ENCODE peak calls at places on chromosomes 2 and 18, in five cellular contexts. V, L, P, H and A are unnamed samples.

GRCh38 chr2:19299032-19299431 is 59.4 kb downstream of the OSR1 start:
- DNase-seq in H (no peak), V (no peak), P (peak), L (no peak), A (no peak)

GRCh38 chr18:21704603-21705364 is at the start of gene ABHD3:
- DNase-seq in L (peak), V (peak), H (peak), P (peak), A (peak)

GRCh38 chr2:24957221-24957620 is 14.5 kb downstream of the DNAJC27 start:
- DNase-seq in L (no peak), H (no peak), P (no peak), V (no peak), A (no peak)

GRCh38 chr2:101833890-101834523 is 136.5 kb downstream of the MAP4K4 start:
- DNase-seq in V (no peak), P (no peak), H (no peak), L (no peak), A (no peak)

GRCh38 chr2:148794558-148794957 is 80.5 kb upstream of the KIF5C start:
- DNase-seq in H (no peak), V (peak), L (no peak), P (no peak), A (peak)

GRCh38 chr2:53970898-53971681 is at the start of gene PSME4:
- DNase-seq in L (peak), V (peak), H (peak), P (peak), A (peak)

GRCh38 chr2:52844701-52845423 is 922.7 kb upstream of the CHAC2 start:
- DNase-seq in L (no peak), V (no peak), H (no peak), P (peak), A (no peak)

GRCh38 chr2:203873921-203874631 is 6.5 kb downstream of the CTLA4 start:
- DNase-seq in V (no peak), L (no peak), P (peak), H (no peak), A (no peak)

GRCh38 chr2:231672617-231673347 is 35.5 kb upstream of the PTMA start:
- DNase-seq in V (no peak), L (peak), P (peak), H (peak), A (no peak)

GRCh38 chr2:209473930-209474419 is 50.1 kb downstream of the MAP2 start:
- DNase-seq in L (no peak), P (peak), H (peak), V (peak), A (peak)

GRCh38 chr18:3321133-3321812 is 59.3 kb downstream of the MYL12B start:
- DNase-seq in V (peak), L (no peak), H (no peak), P (peak), A (peak)

GRCh38 chr2:182318466-182319309 is 108.1 kb downstream of the PDE1A start:
- DNase-seq in H (no peak), V (no peak), P (peak), L (no peak), A (no peak)

GRCh38 chr2:199875400-199875799 is 24.4 kb upstream of the FTCDNL1 start:
- DNase-seq in L (no peak), H (no peak), P (no peak), V (no peak), A (peak)

GRCh38 chr18:78642561-78643398 is 336.8 kb upstream of the SALL3 start:
- DNase-seq in V (no peak), L (no peak), P (no peak), H (no peak), A (no peak)

GRCh38 chr2:44535376-44535775 is 173.6 kb downstream of the CAMKMT start:
- DNase-seq in V (no peak), P (no peak), L (no peak), H (no peak), A (no peak)

GRCh38 chr2:32523711-32524110 is 104.1 kb upstream of the TTC27 start:
- DNase-seq in P (no peak), V (no peak), H (no peak), L (no peak), A (no peak)

GRCh38 chr2:199467462-199467822 is 9.7 kb upstream of the SATB2 start:
- DNase-seq in L (peak), H (no peak), P (no peak), V (no peak), A (no peak)

GRCh38 chr18:12884521-12885323 is 685 bp upstream of the PTPN2 start:
- DNase-seq in P (peak), H (no peak), L (no peak), V (no peak), A (no peak)

GRCh38 chr2:212052412-212053159 is 486.0 kb downstream of the ERBB4 start:
- DNase-seq in L (no peak), P (peak), H (no peak), V (no peak), A (peak)

GRCh38 chr2:159445307-159445706 is 158.8 kb upstream of the WDSUB1 start:
- DNase-seq in L (no peak), V (no peak), H (no peak), P (no peak), A (no peak)

GRCh38 chr2:25309402-25309801 is 32.3 kb downstream of the DNMT3A start:
- DNase-seq in P (peak), V (no peak), L (peak), H (peak), A (peak)

GRCh38 chr2:206836722-206837121 is 71.3 kb downstream of the FASTKD2 start:
- DNase-seq in V (no peak), P (no peak), H (no peak), L (no peak), A (no peak)

GRCh38 chr2:29196792-29197788 is 81.9 kb downstream of the CLIP4 start:
- DNase-seq in V (no peak), L (peak), P (peak), H (peak), A (peak)

GRCh38 chr2:108965540-108966299 is 23.3 kb downstream of the EDAR start:
- DNase-seq in L (no peak), P (no peak), H (no peak), V (no peak), A (no peak)

GRCh38 chr2:180728928-180729559 is 251.4 kb upstream of the UBE2E3 start:
- DNase-seq in H (no peak), L (no peak), P (peak), V (peak), A (peak)

GRCh38 chr2:19801367-19802087 is 100.3 kb downstream of the TTC32 start:
- DNase-seq in P (peak), H (peak), V (peak), L (no peak), A (peak)

GRCh38 chr2:52810460-52810859 is 957.1 kb upstream of the CHAC2 start:
- DNase-seq in H (peak), P (peak), L (peak), V (no peak), A (peak)

GRCh38 chr2:54259413-54260240 is 3.6 kb upstream of the TSPYL6 start:
- DNase-seq in H (no peak), P (no peak), V (no peak), L (no peak), A (no peak)

GRCh38 chr18:21997207-21998143 is 171.9 kb upstream of the GATA6 start:
- DNase-seq in H (peak), L (peak), P (peak), V (no peak), A (peak)

GRCh38 chr2:46097714-46098480 is 199.3 kb upstream of the EPAS1 start:
- DNase-seq in P (peak), H (peak), V (peak), L (no peak), A (peak)

GRCh38 chr2:65130440-65131175 is 702 bp upstream of the RAB1A start:
- DNase-seq in P (no peak), H (no peak), V (no peak), L (no peak), A (no peak)

GRCh38 chr2:85753525-85754312 is at the start of gene ATOH8:
- DNase-seq in P (peak), V (no peak), L (peak), H (no peak), A (peak)

GRCh38 chr2:195049372-195050031 is 607.5 kb upstream of the SLC39A10 start:
- DNase-seq in V (no peak), L (no peak), H (no peak), P (peak), A (no peak)

GRCh38 chr2:41698787-41699422 is 348.9 kb upstream of the PKDCC start:
- DNase-seq in L (peak), P (peak), H (no peak), V (no peak), A (no peak)

GRCh38 chr2:226550801-226551200 is 248.8 kb downstream of the IRS1 start:
- DNase-seq in P (no peak), H (no peak), V (no peak), L (no peak), A (no peak)

GRCh38 chr2:226551522-226552250 is 247.9 kb downstream of the IRS1 start:
- DNase-seq in V (no peak), L (no peak), H (no peak), P (no peak), A (no peak)

GRCh38 chr2:226554726-226555125 is 244.9 kb downstream of the IRS1 start:
- DNase-seq in V (no peak), P (no peak), H (no peak), L (no peak), A (no peak)

GRCh38 chr2:226552571-226553285 is 246.9 kb downstream of the IRS1 start:
- DNase-seq in P (no peak), V (no peak), H (no peak), L (no peak), A (no peak)

GRCh38 chr2:226553333-226553732 is 246.3 kb downstream of the IRS1 start:
- DNase-seq in V (no peak), H (no peak), P (no peak), L (no peak), A (no peak)
- TF ChIP-seq CTCF in V (no peak), H (no peak), P (no peak), L (no peak), A (no peak)

GRCh38 chr2:10079931-10080535 is at the start of gene CYS1:
- DNase-seq in L (peak), P (no peak), H (no peak), V (no peak), A (no peak)
- TF ChIP-seq CTCF in L (peak), P (peak), H (peak), V (no peak), A (no peak)

GRCh38 chr2:172086349-172087190 is 1.3 kb downstream of the DLX1 start:
- DNase-seq in H (no peak), V (no peak), L (peak), P (no peak), A (no peak)
- TF ChIP-seq CTCF in H (no peak), V (no peak), L (peak), P (peak), A (peak)

GRCh38 chr2:239130041-239130440 is 270.8 kb downstream of the HDAC4 start:
- DNase-seq in L (no peak), H (no peak), V (no peak), P (no peak), A (no peak)

GRCh38 chr2:239128706-239129105 is 272.1 kb downstream of the HDAC4 start:
- DNase-seq in P (no peak), H (no peak), V (no peak), L (no peak), A (no peak)

GRCh38 chr2:239129147-239129896 is 271.5 kb downstream of the HDAC4 start:
- DNase-seq in H (no peak), L (no peak), P (no peak), V (no peak), A (no peak)

GRCh38 chr2:239125726-239126675 is 274.8 kb downstream of the HDAC4 start:
- DNase-seq in L (no peak), V (no peak), P (no peak), H (no peak), A (no peak)

GRCh38 chr2:239127513-239127912 is 273.3 kb downstream of the HDAC4 start:
- DNase-seq in P (no peak), L (no peak), V (no peak), H (no peak), A (no peak)
- TF ChIP-seq CTCF in P (no peak), L (no peak), V (no peak), H (no peak), A (no peak)

DNA sequence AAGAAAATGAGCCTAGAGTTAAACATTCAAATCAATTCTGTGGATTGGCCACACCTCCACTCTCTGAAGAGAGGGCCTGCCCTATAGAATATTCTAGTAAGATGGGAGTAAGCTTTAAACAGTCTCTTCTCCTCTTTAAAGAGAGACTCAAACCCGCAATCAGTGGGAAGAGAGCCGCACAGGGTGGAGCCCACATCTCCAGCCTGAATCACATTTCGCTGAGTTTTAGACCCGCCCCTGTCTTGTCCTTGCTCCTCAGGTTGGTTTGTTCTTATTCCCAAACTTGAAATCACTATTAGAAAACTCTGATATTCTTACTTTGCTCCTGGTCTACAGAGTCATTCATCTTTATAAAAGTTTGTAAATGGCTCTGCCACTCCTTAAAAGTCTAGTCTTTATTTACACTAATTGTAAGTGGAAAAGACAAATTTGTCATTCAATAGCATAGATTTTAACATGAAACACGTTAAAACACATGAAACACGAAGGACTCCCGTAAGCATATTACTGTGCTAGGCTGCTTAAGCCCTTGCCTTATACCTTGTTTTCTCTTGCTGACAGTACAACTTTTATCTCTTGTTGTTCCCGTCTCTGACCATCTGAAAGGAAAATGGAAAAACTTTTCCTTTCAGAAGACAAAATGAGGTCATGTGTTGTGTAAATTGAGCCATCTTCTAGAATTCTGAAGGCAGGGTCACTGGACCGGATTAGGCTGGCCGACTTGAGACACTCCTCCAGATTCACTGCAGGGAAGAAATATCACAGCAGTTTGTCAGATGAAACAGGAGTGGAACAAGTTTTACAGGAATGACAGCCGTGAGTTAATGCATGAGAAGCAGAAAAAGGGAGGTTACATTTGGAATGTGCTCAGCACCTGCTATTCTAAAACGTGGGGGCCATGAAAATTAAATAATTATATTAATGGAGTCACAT is 5.6 kb downstream of the DSC1 start:
- DNase-seq in L (no peak), H (no peak), P (no peak), V (no peak), A (no peak)
- TF ChIP-seq CTCF in L (no peak), H (no peak), P (no peak), V (no peak), A (no peak)

GRCh38 chr2:74102516-74102915 is 45.2 kb downstream of the BOLA3 start:
- DNase-seq in P (no peak), L (peak), H (no peak), V (no peak), A (no peak)

GRCh38 chr2:74103763-74104162 is 43.9 kb downstream of the BOLA3 start:
- DNase-seq in L (peak), V (no peak), P (no peak), H (no peak), A (no peak)

GRCh38 chr2:74107071-74107470 is 40.6 kb downstream of the BOLA3 start:
- DNase-seq in H (no peak), P (no peak), V (no peak), L (peak), A (no peak)

GRCh38 chr2:74104839-74105238 is 42.9 kb downstream of the BOLA3 start:
- DNase-seq in P (peak), L (no peak), H (no peak), V (no peak), A (no peak)

DNA sequence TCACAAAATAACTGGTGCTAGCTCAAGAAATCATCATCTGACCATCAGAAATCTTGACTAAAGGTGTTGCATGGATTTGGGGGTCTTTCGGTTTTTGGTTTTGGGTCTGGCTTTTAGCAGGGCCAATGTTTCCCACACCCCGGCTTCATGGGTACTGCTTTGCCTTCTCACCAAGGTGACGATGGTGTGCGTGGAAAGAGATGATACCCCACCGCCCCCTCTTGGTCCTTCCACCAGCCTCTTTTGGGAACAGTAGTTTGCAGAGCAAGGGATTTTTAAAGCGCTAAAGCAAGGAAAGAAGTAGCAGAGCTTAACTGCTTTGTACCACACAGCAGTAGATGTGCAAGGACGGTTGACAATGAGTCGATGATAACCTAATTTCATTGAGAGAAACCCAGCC is 42.3 kb downstream of the BOLA3 start:
- DNase-seq in V (no peak), P (no peak), H (no peak), L (no peak), A (no peak)
- TF ChIP-seq CTCF in V (no peak), P (no peak), H (no peak), L (no peak), A (no peak)

DNA sequence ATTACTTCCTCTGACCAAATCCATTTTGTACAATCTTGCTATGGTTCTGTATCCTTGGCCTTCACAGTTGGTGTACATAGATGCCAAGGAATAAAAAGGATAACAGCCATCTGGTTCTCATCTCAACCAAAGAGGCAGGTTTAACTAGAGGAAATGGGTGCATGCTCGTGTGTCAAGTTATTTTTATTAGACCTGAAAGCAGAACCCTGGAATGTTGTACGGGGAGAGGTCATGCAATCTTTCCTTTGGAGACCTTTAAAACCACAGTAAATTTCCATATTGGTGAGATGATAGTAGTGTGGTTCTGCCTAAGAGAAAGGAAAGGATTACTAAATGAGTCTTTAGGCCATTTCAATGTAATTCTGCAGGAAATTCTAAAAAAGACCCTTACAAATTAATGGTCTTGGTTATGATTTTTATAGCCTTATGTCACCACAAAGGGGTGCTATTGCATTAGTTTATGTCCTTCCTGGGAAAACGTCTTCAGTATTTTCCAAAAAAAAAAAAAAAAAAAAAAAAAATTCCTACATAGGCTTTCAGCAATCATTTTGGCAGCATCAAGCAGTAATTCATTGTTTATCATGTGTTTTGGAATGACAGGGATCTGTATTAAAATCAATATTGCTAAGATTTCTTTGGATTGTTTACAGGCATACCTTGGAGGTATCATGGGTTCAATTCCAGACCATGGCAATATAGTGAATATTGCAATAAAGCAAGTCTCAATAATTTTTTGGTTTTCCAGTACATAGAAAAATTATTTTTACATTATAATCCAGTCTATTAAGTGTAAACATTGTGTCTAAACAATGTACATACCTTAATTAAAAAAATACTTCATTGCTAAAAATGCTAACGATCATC is 270.8 kb downstream of the NYAP2 start:
- DNase-seq in H (peak), P (peak), V (peak), L (no peak), A (peak)
- TF ChIP-seq CTCF in H (peak), P (peak), V (peak), L (peak), A (peak)

DNA sequence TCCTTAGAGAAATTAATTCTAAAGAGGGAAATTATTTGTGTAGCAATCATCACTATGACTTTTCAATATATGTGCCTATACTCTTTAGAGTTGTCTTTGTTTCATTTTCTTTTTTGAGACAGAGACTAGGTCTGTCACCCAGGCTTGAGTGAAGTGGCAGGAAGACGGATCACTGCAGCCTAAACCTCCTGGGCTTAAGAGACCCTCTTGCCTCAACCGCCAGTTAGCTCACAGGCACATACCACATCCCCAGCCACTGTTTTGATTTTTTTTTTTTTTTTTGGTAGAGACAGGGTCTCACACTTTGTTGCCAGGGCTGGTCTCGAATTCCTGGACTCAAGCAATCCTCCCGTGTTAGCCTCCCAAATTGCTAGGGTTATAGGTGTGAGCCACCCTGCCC is 12.4 kb downstream of the YWHAQ start:
- DNase-seq in H (no peak), P (no peak), V (no peak), L (no peak), A (no peak)
- TF ChIP-seq CTCF in H (no peak), P (no peak), V (no peak), L (no peak), A (no peak)

GRCh38 chr2:216687646-216688045 is 7.7 kb downstream of the IGFBP5 start:
- DNase-seq in H (peak), L (peak), P (no peak), V (no peak), A (no peak)
- TF ChIP-seq CTCF in H (peak), L (peak), P (peak), V (peak), A (peak)

GRCh38 chr18:36899289-36899688 is 70.4 kb downstream of the KIAA1328 start:
- DNase-seq in L (no peak), H (peak), P (peak), V (no peak), A (peak)
- TF ChIP-seq CTCF in L (peak), H (peak), P (peak), V (no peak), A (peak)